ENCODE peak calls at places on chromosome 21, in nine cellular contexts. One of them, this sample, is unnamed.

GRCh38 chr21:27475363-27475955 is 508.6 kb upstream of the ADAMTS5 start:
- DNase-seq in K562: no peak
- DNase-seq in upper lobe of left lung: no peak
- DNase-seq in GM12878: no peak
- DNase-seq in suprapubic skin: no peak
- DNase-seq in SK-N-SH: no peak
- DNase-seq in H1: no peak
- DNase-seq in HepG2: no peak
- DNase-seq in transverse colon: no peak
- DNase-seq in this sample: no peak

GRCh38 chr21:34579411-34579810 is 35.5 kb downstream of the RCAN1 start:
- DNase-seq in transverse colon: no peak
- DNase-seq in H1: no peak
- DNase-seq in HepG2: no peak
- DNase-seq in SK-N-SH: no peak
- DNase-seq in GM12878: no peak
- DNase-seq in K562: no peak
- DNase-seq in suprapubic skin: no peak
- DNase-seq in upper lobe of left lung: no peak
- DNase-seq in this sample: no peak

GRCh38 chr21:21111309-21111920 is 113.2 kb downstream of the NCAM2 start:
- DNase-seq in HepG2: no peak
- DNase-seq in H1: no peak
- DNase-seq in K562: no peak
- DNase-seq in upper lobe of left lung: no peak
- DNase-seq in transverse colon: no peak
- DNase-seq in SK-N-SH: no peak
- DNase-seq in GM12878: no peak
- DNase-seq in suprapubic skin: no peak
- DNase-seq in this sample: no peak

GRCh38 chr21:40976198-40977114 is 129.5 kb upstream of the DSCAM start:
- DNase-seq in H1: no peak
- DNase-seq in K562: no peak
- DNase-seq in GM12878: no peak
- DNase-seq in suprapubic skin: no peak
- DNase-seq in upper lobe of left lung: no peak
- DNase-seq in transverse colon: no peak
- DNase-seq in SK-N-SH: no peak
- DNase-seq in HepG2: no peak
- DNase-seq in this sample: no peak

GRCh38 chr21:31414601-31415000 is 70.5 kb upstream of the TIAM1 start:
- DNase-seq in K562: no peak
- DNase-seq in suprapubic skin: no peak
- DNase-seq in H1: no peak
- DNase-seq in SK-N-SH: no peak
- DNase-seq in upper lobe of left lung: no peak
- DNase-seq in GM12878: no peak
- DNase-seq in transverse colon: no peak
- DNase-seq in HepG2: no peak
- DNase-seq in this sample: no peak

GRCh38 chr21:27740084-27740483 is 773.2 kb upstream of the ADAMTS5 start:
- DNase-seq in transverse colon: no peak
- DNase-seq in SK-N-SH: no peak
- DNase-seq in GM12878: no peak
- DNase-seq in K562: no peak
- DNase-seq in H1: no peak
- DNase-seq in upper lobe of left lung: no peak
- DNase-seq in suprapubic skin: no peak
- DNase-seq in HepG2: no peak
- DNase-seq in this sample: no peak

GRCh38 chr21:28579986-28580550 is 412.6 kb downstream of the LTN1 start:
- DNase-seq in upper lobe of left lung: no peak
- DNase-seq in H1: no peak
- DNase-seq in SK-N-SH: no peak
- DNase-seq in HepG2: no peak
- DNase-seq in transverse colon: no peak
- DNase-seq in GM12878: no peak
- DNase-seq in suprapubic skin: no peak
- DNase-seq in K562: no peak
- DNase-seq in this sample: no peak

GRCh38 chr21:34510148-34511142 is 1.6 kb downstream of the KCNE1 start:
- DNase-seq in transverse colon: peak; percentile 88
- DNase-seq in K562: peak; percentile 42
- DNase-seq in GM12878: no peak
- DNase-seq in upper lobe of left lung: peak; percentile 88
- DNase-seq in SK-N-SH: peak; percentile 27
- DNase-seq in H1: peak; percentile 88
- DNase-seq in suprapubic skin: no peak
- DNase-seq in HepG2: peak; percentile 67
- DNase-seq in this sample: peak; percentile 79

GRCh38 chr21:34511154-34511553 is 856 bp downstream of the KCNE1 start:
- DNase-seq in suprapubic skin: no peak
- DNase-seq in GM12878: no peak
- DNase-seq in SK-N-SH: no peak
- DNase-seq in HepG2: no peak
- DNase-seq in K562: no peak
- DNase-seq in transverse colon: no peak
- DNase-seq in upper lobe of left lung: no peak
- DNase-seq in H1: no peak
- DNase-seq in this sample: no peak

GRCh38 chr21:28699591-28700259 is 293.0 kb downstream of the LTN1 start:
- DNase-seq in SK-N-SH: no peak
- DNase-seq in H1: no peak
- DNase-seq in transverse colon: no peak
- DNase-seq in suprapubic skin: no peak
- DNase-seq in GM12878: no peak
- DNase-seq in HepG2: no peak
- DNase-seq in K562: no peak
- DNase-seq in upper lobe of left lung: no peak
- DNase-seq in this sample: no peak

DNA sequence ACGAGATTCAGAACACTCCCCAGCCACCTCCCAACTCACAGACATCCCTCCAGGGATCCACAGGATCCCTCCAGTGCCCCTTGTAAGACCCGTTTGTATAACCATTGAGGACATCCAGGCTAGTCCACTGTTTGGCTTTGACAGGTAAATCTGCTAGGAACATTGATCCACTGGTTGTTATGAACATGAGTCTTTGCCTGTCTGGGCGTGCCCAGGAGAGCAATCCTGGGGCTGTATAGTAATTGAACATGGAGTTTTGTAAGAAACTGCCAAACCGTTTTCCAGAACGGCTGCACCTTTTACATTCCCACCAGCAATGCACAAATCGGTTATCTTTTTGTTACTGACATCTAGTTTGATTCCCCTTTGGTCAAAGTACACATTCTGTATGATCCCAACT is 88.8 kb downstream of the WDR4 start:
- DNase-seq in K562: peak; percentile 5
- DNase-seq in suprapubic skin: no peak
- DNase-seq in H1: no peak
- DNase-seq in HepG2: no peak
- DNase-seq in SK-N-SH: no peak
- DNase-seq in upper lobe of left lung: no peak
- DNase-seq in transverse colon: peak; percentile 41
- DNase-seq in GM12878: no peak
- DNase-seq in this sample: no peak
- TF ChIP-seq EP300 in K562: no peak
- TF ChIP-seq EP300 in suprapubic skin: no peak
- TF ChIP-seq EP300 in H1: no peak
- TF ChIP-seq EP300 in HepG2: no peak
- TF ChIP-seq EP300 in SK-N-SH: no peak
- TF ChIP-seq EP300 in upper lobe of left lung: no peak
- TF ChIP-seq EP300 in transverse colon: no peak
- TF ChIP-seq EP300 in GM12878: no peak
- TF ChIP-seq EP300 in this sample: no peak

DNA sequence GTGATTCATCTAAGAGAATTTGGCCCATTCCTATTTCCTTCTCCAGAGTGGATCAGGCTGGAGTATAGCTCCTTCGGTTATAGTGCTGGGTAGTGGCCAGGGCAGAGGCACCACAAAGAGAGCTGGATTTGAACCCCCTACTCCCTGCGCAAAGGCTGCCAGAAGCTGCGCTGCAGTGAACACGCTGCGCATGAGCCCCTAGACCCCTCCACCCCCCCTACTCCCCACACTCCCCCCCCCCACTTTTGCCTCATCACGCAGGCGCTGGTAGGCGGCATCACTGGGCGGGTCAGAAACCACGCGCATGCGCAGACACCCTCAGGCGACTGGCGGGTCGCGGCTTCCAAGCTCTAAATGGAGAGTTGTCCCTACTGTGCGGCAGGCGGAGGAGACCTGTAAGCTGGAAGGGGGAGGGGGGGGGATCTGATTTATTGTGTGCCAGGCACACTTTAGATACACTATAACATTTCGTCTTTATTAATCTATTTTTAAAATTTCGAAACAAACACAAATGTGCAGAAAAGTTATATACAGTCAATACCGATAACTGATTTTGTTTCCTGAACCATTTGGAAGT is 38.7 kb upstream of the HMGN1 start:
- DNase-seq in K562: peak; percentile 99
- DNase-seq in SK-N-SH: peak; percentile 99
- DNase-seq in suprapubic skin: peak; percentile 95
- DNase-seq in HepG2: peak; percentile 83
- DNase-seq in transverse colon: peak; percentile 92
- DNase-seq in GM12878: peak; percentile 43
- DNase-seq in H1: peak; percentile 99
- DNase-seq in upper lobe of left lung: peak; percentile 94
- DNase-seq in this sample: peak; percentile 92
- TF ChIP-seq POLR2AphosphoS5 in K562: peak; percentile 35
- TF ChIP-seq POLR2AphosphoS5 in SK-N-SH: peak; percentile 59
- TF ChIP-seq POLR2AphosphoS5 in suprapubic skin: no peak
- TF ChIP-seq POLR2AphosphoS5 in HepG2: peak; percentile 62
- TF ChIP-seq POLR2AphosphoS5 in transverse colon: no peak
- TF ChIP-seq POLR2AphosphoS5 in GM12878: no peak
- TF ChIP-seq POLR2AphosphoS5 in H1: no peak
- TF ChIP-seq POLR2AphosphoS5 in upper lobe of left lung: no peak
- TF ChIP-seq POLR2AphosphoS5 in this sample: no peak

GRCh38 chr21:44691686-44692085 is 5.3 kb upstream of the KRTAP10-12 start:
- DNase-seq in HepG2: no peak
- DNase-seq in upper lobe of left lung: no peak
- DNase-seq in suprapubic skin: no peak
- DNase-seq in H1: no peak
- DNase-seq in SK-N-SH: no peak
- DNase-seq in K562: no peak
- DNase-seq in transverse colon: no peak
- DNase-seq in GM12878: no peak
- DNase-seq in this sample: no peak

GRCh38 chr21:44695176-44695575 is 1.8 kb upstream of the KRTAP10-12 start:
- DNase-seq in upper lobe of left lung: no peak
- DNase-seq in H1: no peak
- DNase-seq in K562: no peak
- DNase-seq in SK-N-SH: no peak
- DNase-seq in GM12878: no peak
- DNase-seq in transverse colon: no peak
- DNase-seq in HepG2: no peak
- DNase-seq in suprapubic skin: no peak
- DNase-seq in this sample: no peak

GRCh38 chr21:44694776-44695175 is 2.2 kb upstream of the KRTAP10-12 start:
- DNase-seq in K562: no peak
- DNase-seq in suprapubic skin: no peak
- DNase-seq in transverse colon: no peak
- DNase-seq in GM12878: no peak
- DNase-seq in H1: no peak
- DNase-seq in upper lobe of left lung: no peak
- DNase-seq in SK-N-SH: no peak
- DNase-seq in HepG2: no peak
- DNase-seq in this sample: no peak

GRCh38 chr21:44695641-44696040 is 1.3 kb upstream of the KRTAP10-12 start:
- DNase-seq in GM12878: no peak
- DNase-seq in SK-N-SH: no peak
- DNase-seq in upper lobe of left lung: no peak
- DNase-seq in HepG2: no peak
- DNase-seq in H1: no peak
- DNase-seq in transverse colon: no peak
- DNase-seq in K562: no peak
- DNase-seq in suprapubic skin: no peak
- DNase-seq in this sample: no peak

DNA sequence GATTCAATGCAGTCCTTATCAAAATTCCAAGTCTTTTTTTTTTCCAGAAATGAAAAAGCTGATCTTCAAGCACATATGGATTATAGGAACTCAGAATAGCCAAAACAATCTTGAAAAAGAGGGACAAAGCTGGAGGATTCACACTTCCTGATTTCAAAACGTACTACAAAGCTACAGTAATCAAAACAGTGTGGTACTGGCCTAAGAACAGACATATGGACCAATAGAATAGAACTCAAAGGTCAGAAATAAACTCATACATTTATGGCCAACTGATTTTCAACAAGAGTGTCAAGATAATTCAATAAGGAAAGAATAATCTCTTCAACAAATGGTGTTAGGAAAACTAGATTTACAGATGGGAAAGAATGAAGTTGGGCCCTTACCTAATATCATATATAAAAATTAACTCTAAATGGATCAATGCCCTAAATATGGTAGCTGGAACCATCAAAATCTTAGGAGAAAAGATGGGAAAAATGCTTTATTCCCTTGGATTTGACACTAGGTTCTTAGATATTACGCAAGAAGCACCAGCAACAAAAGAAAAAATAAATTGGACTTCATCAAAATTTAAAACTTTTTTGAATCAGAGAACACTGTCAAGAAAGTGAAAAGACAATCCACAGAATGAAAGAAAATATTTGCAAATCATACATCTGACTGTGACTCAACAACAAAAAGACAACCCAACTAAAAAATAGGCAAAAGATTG is 4.0 kb upstream of the KRTAP10-12 start:
- DNase-seq in K562: no peak
- DNase-seq in HepG2: no peak
- DNase-seq in transverse colon: no peak
- DNase-seq in H1: no peak
- DNase-seq in GM12878: no peak
- DNase-seq in SK-N-SH: no peak
- DNase-seq in suprapubic skin: no peak
- DNase-seq in upper lobe of left lung: no peak
- DNase-seq in this sample: no peak
- TF ChIP-seq EP300 in K562: no peak
- TF ChIP-seq EP300 in HepG2: no peak
- TF ChIP-seq EP300 in transverse colon: no peak
- TF ChIP-seq EP300 in H1: no peak
- TF ChIP-seq EP300 in GM12878: no peak
- TF ChIP-seq EP300 in SK-N-SH: no peak
- TF ChIP-seq EP300 in suprapubic skin: no peak
- TF ChIP-seq EP300 in upper lobe of left lung: no peak
- TF ChIP-seq EP300 in this sample: no peak

DNA sequence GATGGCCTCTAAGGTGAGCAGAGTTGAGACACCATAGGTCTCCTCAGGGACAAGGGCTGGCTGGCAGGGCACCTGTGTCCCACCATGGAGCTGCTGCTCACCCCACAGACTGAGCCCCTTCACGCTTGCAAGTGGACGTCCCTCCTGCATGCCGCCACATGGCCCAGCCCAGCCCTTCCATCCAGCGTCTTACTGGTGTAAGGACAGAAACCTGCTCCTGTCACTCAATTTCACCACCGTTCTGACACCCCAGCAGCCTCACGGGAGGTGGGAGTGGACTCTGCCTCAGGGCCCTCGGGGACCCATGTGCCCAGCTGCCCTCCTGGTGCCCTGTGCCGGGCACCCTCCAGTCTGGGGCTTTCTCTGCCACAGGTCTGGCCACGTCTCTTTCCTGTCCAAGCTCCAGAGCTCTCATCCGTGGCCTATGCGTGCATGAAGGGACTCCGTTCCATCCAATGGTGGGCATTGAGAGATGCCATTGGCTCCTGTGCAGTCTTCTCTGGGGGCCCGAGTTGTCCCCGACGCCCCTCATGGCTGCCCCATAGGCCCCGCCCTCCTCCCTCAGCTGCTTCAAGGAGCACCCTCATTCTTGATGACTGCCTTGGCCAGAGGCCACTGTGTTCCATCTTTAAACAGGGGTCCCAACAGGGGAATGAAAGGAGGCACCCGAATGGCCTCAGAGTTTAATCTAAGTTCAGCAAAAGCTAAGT is 42.6 kb upstream of the COL6A1 start:
- DNase-seq in H1: no peak
- DNase-seq in upper lobe of left lung: no peak
- DNase-seq in GM12878: no peak
- DNase-seq in suprapubic skin: no peak
- DNase-seq in transverse colon: no peak
- DNase-seq in SK-N-SH: peak; percentile 12
- DNase-seq in HepG2: no peak
- DNase-seq in K562: no peak
- DNase-seq in this sample: no peak
- TF ChIP-seq POLR2AphosphoS5 in H1: no peak
- TF ChIP-seq POLR2AphosphoS5 in upper lobe of left lung: no peak
- TF ChIP-seq POLR2AphosphoS5 in GM12878: no peak
- TF ChIP-seq POLR2AphosphoS5 in suprapubic skin: no peak
- TF ChIP-seq POLR2AphosphoS5 in transverse colon: no peak
- TF ChIP-seq POLR2AphosphoS5 in SK-N-SH: no peak
- TF ChIP-seq POLR2AphosphoS5 in HepG2: no peak
- TF ChIP-seq POLR2AphosphoS5 in K562: no peak
- TF ChIP-seq POLR2AphosphoS5 in this sample: no peak